ENCODE peak calls at places on chromosomes 3 and 15, in ten cellular contexts. One of them, this sample, is unnamed.
A peak's percentile ranks its signal among the peaks of the same experiment; 100 is the strongest.

GRCh38 chr3:147191795-147192385 is 214.5 kb downstream of the ZIC4 start:
- DNase-seq in neuronal stem cell: peak; percentile 41
- DNase-seq in vagina: no peak
- DNase-seq in mucosa of descending colon: peak; percentile 49
- DNase-seq in PC-3: peak; percentile 82
- DNase-seq in lung: no peak
- DNase-seq in cardiac muscle cell: peak; percentile 67
- DNase-seq in BE2C: peak; percentile 39
- DNase-seq in transverse colon: peak; percentile 7
- DNase-seq in kidney: no peak
- DNase-seq in this sample: peak; percentile 15

GRCh38 chr15:51736069-51736468 is 1.4 kb downstream of the LYSMD2 start:
- DNase-seq in lung: no peak
- DNase-seq in PC-3: no peak
- DNase-seq in BE2C: peak; percentile 39
- DNase-seq in transverse colon: no peak
- DNase-seq in cardiac muscle cell: no peak
- DNase-seq in neuronal stem cell: no peak
- DNase-seq in mucosa of descending colon: no peak
- DNase-seq in vagina: no peak
- DNase-seq in kidney: no peak
- DNase-seq in this sample: no peak

GRCh38 chr15:29618586-29618985 is 203.7 kb downstream of the TJP1 start:
- DNase-seq in transverse colon: no peak
- DNase-seq in cardiac muscle cell: no peak
- DNase-seq in vagina: no peak
- DNase-seq in neuronal stem cell: no peak
- DNase-seq in mucosa of descending colon: no peak
- DNase-seq in lung: no peak
- DNase-seq in BE2C: no peak
- DNase-seq in PC-3: no peak
- DNase-seq in kidney: no peak
- DNase-seq in this sample: no peak

GRCh38 chr15:96331942-96332853 is 1.7 kb downstream of the NR2F2 start:
- DNase-seq in BE2C: peak; percentile 61
- DNase-seq in mucosa of descending colon: no peak
- DNase-seq in transverse colon: peak; percentile 41
- DNase-seq in kidney: peak; percentile 80
- DNase-seq in lung: no peak
- DNase-seq in neuronal stem cell: peak; percentile 11
- DNase-seq in vagina: no peak
- DNase-seq in cardiac muscle cell: peak; percentile 56
- DNase-seq in PC-3: peak; percentile 49
- DNase-seq in this sample: peak; percentile 62

GRCh38 chr3:30643763-30644462 is 37.5 kb downstream of the TGFBR2 start:
- DNase-seq in lung: no peak
- DNase-seq in kidney: peak; percentile 66
- DNase-seq in PC-3: no peak
- DNase-seq in mucosa of descending colon: peak; percentile 29
- DNase-seq in cardiac muscle cell: no peak
- DNase-seq in vagina: no peak
- DNase-seq in transverse colon: peak; percentile 59
- DNase-seq in neuronal stem cell: no peak
- DNase-seq in BE2C: no peak
- DNase-seq in this sample: peak; percentile 24

GRCh38 chr3:143183668-143183970 is 64.0 kb downstream of the CHST2 start:
- DNase-seq in neuronal stem cell: no peak
- DNase-seq in lung: no peak
- DNase-seq in mucosa of descending colon: no peak
- DNase-seq in kidney: no peak
- DNase-seq in cardiac muscle cell: no peak
- DNase-seq in PC-3: no peak
- DNase-seq in transverse colon: no peak
- DNase-seq in BE2C: no peak
- DNase-seq in vagina: no peak
- DNase-seq in this sample: no peak

GRCh38 chr15:80785335-80785734 is 6.2 kb downstream of the CEMIP start:
- DNase-seq in mucosa of descending colon: no peak
- DNase-seq in lung: no peak
- DNase-seq in vagina: no peak
- DNase-seq in neuronal stem cell: no peak
- DNase-seq in kidney: no peak
- DNase-seq in BE2C: no peak
- DNase-seq in cardiac muscle cell: no peak
- DNase-seq in transverse colon: no peak
- DNase-seq in PC-3: no peak
- DNase-seq in this sample: no peak

GRCh38 chr15:88274534-88275460 is 18.3 kb upstream of the NTRK3 start:
- DNase-seq in PC-3: peak; percentile 71
- DNase-seq in kidney: no peak
- DNase-seq in lung: peak; percentile 40
- DNase-seq in cardiac muscle cell: peak; percentile 79
- DNase-seq in vagina: no peak
- DNase-seq in BE2C: peak; percentile 77
- DNase-seq in mucosa of descending colon: peak; percentile 67
- DNase-seq in neuronal stem cell: peak; percentile 76
- DNase-seq in transverse colon: peak; percentile 44
- DNase-seq in this sample: peak; percentile 61

DNA sequence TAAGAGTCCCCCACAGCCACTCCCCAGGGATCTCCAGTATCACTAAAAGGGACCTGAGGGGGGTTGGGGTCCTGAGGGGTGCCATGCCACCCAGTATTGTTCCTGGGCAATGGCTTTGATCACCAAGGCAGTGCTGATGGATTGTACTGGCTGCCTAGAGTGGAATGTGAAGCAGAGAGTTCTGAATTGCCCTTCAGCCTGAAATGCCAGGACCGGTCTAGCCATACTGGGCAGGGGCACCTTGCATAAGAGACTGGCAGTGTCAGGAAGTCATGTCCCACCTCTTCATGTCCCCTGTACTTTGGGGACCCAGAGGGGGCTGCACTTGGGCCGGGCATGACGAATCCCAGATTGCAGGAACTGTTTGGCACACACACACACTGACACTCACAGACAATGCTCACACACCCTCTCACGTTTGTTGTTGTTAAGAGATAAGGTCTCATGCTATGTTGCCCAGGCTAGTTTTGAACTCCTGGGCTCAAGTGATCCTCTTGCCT is 4.5 kb upstream of the TKT start:
- DNase-seq in lung: no peak
- DNase-seq in neuronal stem cell: no peak
- DNase-seq in transverse colon: no peak
- DNase-seq in BE2C: no peak
- DNase-seq in PC-3: no peak
- DNase-seq in vagina: no peak
- DNase-seq in mucosa of descending colon: no peak
- DNase-seq in kidney: no peak
- DNase-seq in cardiac muscle cell: no peak
- DNase-seq in this sample: no peak
- H3K4me1 ChIP-seq in lung: peaks cover 16% of the 10 kb centered on the region
- H3K4me1 ChIP-seq in neuronal stem cell: peaks cover 23% of the 10 kb centered on the region
- H3K4me1 ChIP-seq in transverse colon: peaks cover 4% of the 10 kb centered on the region
- H3K4me1 ChIP-seq in BE2C: peaks cover 8% of the 10 kb centered on the region
- H3K4me1 ChIP-seq in PC-3: peaks cover 25% of the 10 kb centered on the region
- H3K4me1 ChIP-seq in vagina: peaks cover 7% of the 10 kb centered on the region
- H3K4me1 ChIP-seq in mucosa of descending colon: no peaks in the 10 kb centered on the region
- H3K4me1 ChIP-seq in kidney: peaks cover 5% of the 10 kb centered on the region
- H3K4me1 ChIP-seq in cardiac muscle cell: no peaks in the 10 kb centered on the region
- H3K4me1 ChIP-seq in this sample: no peaks in the 10 kb centered on the region

DNA sequence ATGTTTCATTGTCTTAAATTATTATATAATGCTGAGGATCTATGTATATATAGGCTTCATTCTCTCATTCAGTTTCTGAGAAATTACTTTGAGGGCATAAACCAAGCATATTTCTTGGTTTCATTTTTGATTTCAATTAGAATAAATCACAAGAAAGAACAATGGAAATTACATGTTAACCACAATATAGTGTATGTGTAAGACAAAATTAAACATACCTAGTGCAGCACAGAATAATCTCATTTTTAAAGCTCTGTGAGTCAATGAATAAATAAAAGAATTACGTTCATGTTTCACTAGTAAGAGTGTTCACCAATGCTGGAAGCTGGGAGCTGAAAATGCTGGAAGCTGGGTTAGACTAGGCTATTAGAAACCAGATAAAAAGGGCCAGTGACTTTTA is 72.8 kb downstream of the UBE3A start:
- DNase-seq in cardiac muscle cell: no peak
- DNase-seq in transverse colon: no peak
- DNase-seq in PC-3: peak; percentile 50
- DNase-seq in mucosa of descending colon: no peak
- DNase-seq in vagina: no peak
- DNase-seq in kidney: no peak
- DNase-seq in BE2C: no peak
- DNase-seq in neuronal stem cell: no peak
- DNase-seq in lung: no peak
- DNase-seq in this sample: no peak
- H3K4me1 ChIP-seq in cardiac muscle cell: peaks cover 12% of the 10 kb centered on the region
- H3K4me1 ChIP-seq in transverse colon: no peaks in the 10 kb centered on the region
- H3K4me1 ChIP-seq in PC-3: peaks cover 12% of the 10 kb centered on the region
- H3K4me1 ChIP-seq in mucosa of descending colon: no peaks in the 10 kb centered on the region
- H3K4me1 ChIP-seq in vagina: peaks cover 12% of the 10 kb centered on the region
- H3K4me1 ChIP-seq in kidney: no peaks in the 10 kb centered on the region
- H3K4me1 ChIP-seq in BE2C: no peaks in the 10 kb centered on the region
- H3K4me1 ChIP-seq in neuronal stem cell: no peaks in the 10 kb centered on the region
- H3K4me1 ChIP-seq in lung: no peaks in the 10 kb centered on the region
- H3K4me1 ChIP-seq in this sample: no peaks in the 10 kb centered on the region

GRCh38 chr3:124033360-124034015 is 41.6 kb upstream of the ROPN1 start:
- DNase-seq in kidney: peak; percentile 79
- DNase-seq in vagina: no peak
- DNase-seq in transverse colon: peak; percentile 10
- DNase-seq in cardiac muscle cell: peak; percentile 59
- DNase-seq in BE2C: peak; percentile 34
- DNase-seq in lung: no peak
- DNase-seq in neuronal stem cell: no peak
- DNase-seq in mucosa of descending colon: peak; percentile 23
- DNase-seq in PC-3: peak; percentile 10
- DNase-seq in this sample: no peak

GRCh38 chr3:124032881-124033359 is 41.0 kb upstream of the ROPN1 start:
- DNase-seq in lung: peak; percentile 84
- DNase-seq in cardiac muscle cell: peak; percentile 91
- DNase-seq in BE2C: peak; percentile 93
- DNase-seq in PC-3: peak; percentile 85
- DNase-seq in neuronal stem cell: peak; percentile 92
- DNase-seq in transverse colon: peak; percentile 90
- DNase-seq in kidney: peak; percentile 96
- DNase-seq in mucosa of descending colon: peak; percentile 88
- DNase-seq in vagina: no peak
- DNase-seq in this sample: peak; percentile 86

GRCh38 chr3:124035463-124036121 is 43.7 kb upstream of the ROPN1 start:
- DNase-seq in mucosa of descending colon: no peak
- DNase-seq in BE2C: no peak
- DNase-seq in kidney: no peak
- DNase-seq in neuronal stem cell: no peak
- DNase-seq in transverse colon: no peak
- DNase-seq in PC-3: no peak
- DNase-seq in cardiac muscle cell: no peak
- DNase-seq in lung: no peak
- DNase-seq in vagina: no peak
- DNase-seq in this sample: peak; percentile 61

GRCh38 chr3:124034809-124035152 is 42.9 kb upstream of the ROPN1 start:
- DNase-seq in lung: no peak
- DNase-seq in BE2C: no peak
- DNase-seq in transverse colon: no peak
- DNase-seq in neuronal stem cell: no peak
- DNase-seq in cardiac muscle cell: no peak
- DNase-seq in PC-3: no peak
- DNase-seq in mucosa of descending colon: no peak
- DNase-seq in kidney: no peak
- DNase-seq in vagina: no peak
- DNase-seq in this sample: no peak

GRCh38 chr3:124034016-124034808 is 42.3 kb upstream of the ROPN1 start:
- DNase-seq in transverse colon: peak; percentile 24
- DNase-seq in lung: no peak
- DNase-seq in BE2C: peak; percentile 39
- DNase-seq in vagina: no peak
- DNase-seq in neuronal stem cell: peak; percentile 36
- DNase-seq in PC-3: peak; percentile 22
- DNase-seq in kidney: peak; percentile 83
- DNase-seq in cardiac muscle cell: peak; percentile 23
- DNase-seq in mucosa of descending colon: peak; percentile 17
- DNase-seq in this sample: peak; percentile 33
- H3K4me1 ChIP-seq in transverse colon: peaks cover 8% of the 10 kb centered on the region
- H3K4me1 ChIP-seq in lung: peaks cover 14% of the 10 kb centered on the region
- H3K4me1 ChIP-seq in BE2C: peaks cover 19% of the 10 kb centered on the region
- H3K4me1 ChIP-seq in vagina: peaks cover 15% of the 10 kb centered on the region
- H3K4me1 ChIP-seq in neuronal stem cell: peaks cover 11% of the 10 kb centered on the region
- H3K4me1 ChIP-seq in PC-3: peaks cover 3% of the 10 kb centered on the region
- H3K4me1 ChIP-seq in kidney: peaks cover 7% of the 10 kb centered on the region
- H3K4me1 ChIP-seq in cardiac muscle cell: peaks cover 3% of the 10 kb centered on the region
- H3K4me1 ChIP-seq in mucosa of descending colon: peaks cover 4% of the 10 kb centered on the region
- H3K4me1 ChIP-seq in this sample: no peaks in the 10 kb centered on the region

GRCh38 chr3:150104564-150104963 is 133.9 kb upstream of the PFN2 start:
- DNase-seq in kidney: no peak
- DNase-seq in transverse colon: no peak
- DNase-seq in BE2C: no peak
- DNase-seq in vagina: no peak
- DNase-seq in cardiac muscle cell: no peak
- DNase-seq in neuronal stem cell: no peak
- DNase-seq in mucosa of descending colon: no peak
- DNase-seq in lung: no peak
- DNase-seq in PC-3: no peak
- DNase-seq in this sample: no peak

GRCh38 chr3:150105025-150105424 is 134.3 kb upstream of the PFN2 start:
- DNase-seq in neuronal stem cell: no peak
- DNase-seq in transverse colon: no peak
- DNase-seq in cardiac muscle cell: no peak
- DNase-seq in PC-3: no peak
- DNase-seq in vagina: no peak
- DNase-seq in kidney: no peak
- DNase-seq in lung: no peak
- DNase-seq in BE2C: no peak
- DNase-seq in mucosa of descending colon: no peak
- DNase-seq in this sample: no peak

GRCh38 chr3:150097588-150097890 is 126.8 kb upstream of the PFN2 start:
- DNase-seq in lung: no peak
- DNase-seq in PC-3: peak; percentile 58
- DNase-seq in cardiac muscle cell: no peak
- DNase-seq in kidney: no peak
- DNase-seq in BE2C: no peak
- DNase-seq in mucosa of descending colon: no peak
- DNase-seq in neuronal stem cell: no peak
- DNase-seq in vagina: no peak
- DNase-seq in transverse colon: no peak
- DNase-seq in this sample: no peak

GRCh38 chr3:150098621-150099020 is 127.9 kb upstream of the PFN2 start:
- DNase-seq in BE2C: no peak
- DNase-seq in mucosa of descending colon: no peak
- DNase-seq in cardiac muscle cell: no peak
- DNase-seq in kidney: no peak
- DNase-seq in neuronal stem cell: no peak
- DNase-seq in transverse colon: no peak
- DNase-seq in lung: no peak
- DNase-seq in PC-3: no peak
- DNase-seq in vagina: no peak
- DNase-seq in this sample: no peak

DNA sequence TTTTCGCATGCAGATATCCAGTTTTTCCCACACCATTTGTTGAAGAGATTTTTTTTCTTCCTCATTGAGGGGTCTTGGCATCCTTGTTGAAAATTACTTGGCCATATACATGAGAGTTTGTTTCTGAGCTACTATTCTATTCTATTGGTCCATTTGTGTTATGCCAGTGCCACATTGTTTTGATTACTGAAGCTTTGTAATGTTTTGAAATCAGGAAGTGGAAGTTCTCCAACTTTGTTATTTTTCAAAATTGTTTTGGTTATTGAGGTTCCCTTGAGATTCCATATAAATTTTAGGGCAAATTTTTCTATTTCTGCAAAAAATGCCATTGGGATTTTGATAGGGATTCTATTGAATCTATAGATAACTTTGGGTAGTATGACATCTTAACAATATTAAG is 130.3 kb upstream of the PFN2 start:
- DNase-seq in BE2C: no peak
- DNase-seq in PC-3: no peak
- DNase-seq in neuronal stem cell: no peak
- DNase-seq in kidney: no peak
- DNase-seq in lung: no peak
- DNase-seq in cardiac muscle cell: no peak
- DNase-seq in vagina: no peak
- DNase-seq in mucosa of descending colon: no peak
- DNase-seq in transverse colon: no peak
- DNase-seq in this sample: no peak
- H3K4me1 ChIP-seq in BE2C: peaks cover 4% of the 10 kb centered on the region
- H3K4me1 ChIP-seq in PC-3: peaks cover 20% of the 10 kb centered on the region
- H3K4me1 ChIP-seq in neuronal stem cell: peaks cover 19% of the 10 kb centered on the region
- H3K4me1 ChIP-seq in kidney: no peaks in the 10 kb centered on the region
- H3K4me1 ChIP-seq in lung: no peaks in the 10 kb centered on the region
- H3K4me1 ChIP-seq in cardiac muscle cell: no peaks in the 10 kb centered on the region
- H3K4me1 ChIP-seq in vagina: no peaks in the 10 kb centered on the region
- H3K4me1 ChIP-seq in mucosa of descending colon: no peaks in the 10 kb centered on the region
- H3K4me1 ChIP-seq in transverse colon: no peaks in the 10 kb centered on the region
- H3K4me1 ChIP-seq in this sample: no peaks in the 10 kb centered on the region